ENCODE peak calls at places on chromosome 15, in eight cellular contexts. One of them, this sample, is unnamed.

GRCh38 chr15:82128401-82129143 is 82.8 kb upstream of the MEX3B start:
- DNase-seq in prostate gland: no peak
- DNase-seq in A673: no peak
- DNase-seq in thyroid gland: no peak
- DNase-seq in lower lobe of right lung: no peak
- DNase-seq in mammary epithelial cell: no peak
- DNase-seq in fibroblast of lung: peak; percentile 60
- DNase-seq in cardiac muscle cell: no peak
- DNase-seq in this sample: no peak

GRCh38 chr15:98548172-98548971 is 100.0 kb upstream of the IGF1R start:
- DNase-seq in prostate gland: peak; percentile 66
- DNase-seq in A673: peak; percentile 55
- DNase-seq in thyroid gland: peak; percentile 67
- DNase-seq in lower lobe of right lung: peak; percentile 82
- DNase-seq in mammary epithelial cell: peak; percentile 74
- DNase-seq in fibroblast of lung: peak; percentile 60
- DNase-seq in cardiac muscle cell: peak; percentile 76
- DNase-seq in this sample: peak; percentile 51

GRCh38 chr15:82789491-82789890 is 16.4 kb downstream of the FSD2 start:
- DNase-seq in prostate gland: no peak
- DNase-seq in A673: no peak
- DNase-seq in thyroid gland: no peak
- DNase-seq in lower lobe of right lung: no peak
- DNase-seq in mammary epithelial cell: peak; percentile 12
- DNase-seq in fibroblast of lung: peak; percentile 20
- DNase-seq in cardiac muscle cell: no peak
- DNase-seq in this sample: no peak

GRCh38 chr15:51833782-51834181 is 4.3 kb downstream of the TMOD3 start:
- DNase-seq in prostate gland: no peak
- DNase-seq in A673: no peak
- DNase-seq in thyroid gland: no peak
- DNase-seq in lower lobe of right lung: no peak
- DNase-seq in mammary epithelial cell: no peak
- DNase-seq in fibroblast of lung: no peak
- DNase-seq in cardiac muscle cell: no peak
- DNase-seq in this sample: no peak

GRCh38 chr15:36632196-36632595 is 52.8 kb downstream of the CDIN1 start:
- DNase-seq in prostate gland: no peak
- DNase-seq in A673: no peak
- DNase-seq in thyroid gland: no peak
- DNase-seq in lower lobe of right lung: no peak
- DNase-seq in mammary epithelial cell: peak; percentile 83
- DNase-seq in fibroblast of lung: peak; percentile 76
- DNase-seq in cardiac muscle cell: peak; percentile 20
- DNase-seq in this sample: no peak

GRCh38 chr15:100314809-100315400 is 26.9 kb downstream of the ADAMTS17 start:
- DNase-seq in prostate gland: no peak
- DNase-seq in A673: no peak
- DNase-seq in thyroid gland: no peak
- DNase-seq in lower lobe of right lung: no peak
- DNase-seq in mammary epithelial cell: no peak
- DNase-seq in fibroblast of lung: no peak
- DNase-seq in cardiac muscle cell: no peak
- DNase-seq in this sample: no peak

GRCh38 chr15:45187894-45188830 is at the start of gene SHF:
- DNase-seq in prostate gland: peak; percentile 59
- DNase-seq in A673: peak; percentile 83
- DNase-seq in thyroid gland: peak; percentile 62
- DNase-seq in lower lobe of right lung: no peak
- DNase-seq in mammary epithelial cell: no peak
- DNase-seq in fibroblast of lung: peak; percentile 50
- DNase-seq in cardiac muscle cell: peak; percentile 67
- DNase-seq in this sample: peak; percentile 84

GRCh38 chr15:38696120-38696727 is 131.6 kb upstream of the RASGRP1 start:
- DNase-seq in prostate gland: no peak
- DNase-seq in A673: no peak
- DNase-seq in thyroid gland: peak; percentile 2
- DNase-seq in lower lobe of right lung: no peak
- DNase-seq in mammary epithelial cell: peak; percentile 35
- DNase-seq in fibroblast of lung: peak; percentile 69
- DNase-seq in cardiac muscle cell: peak; percentile 35
- DNase-seq in this sample: peak; percentile 53

GRCh38 chr15:76147906-76148553 is 88.2 kb downstream of the TMEM266 start:
- DNase-seq in prostate gland: peak; percentile 54
- DNase-seq in A673: peak; percentile 57
- DNase-seq in thyroid gland: peak; percentile 51
- DNase-seq in lower lobe of right lung: no peak
- DNase-seq in mammary epithelial cell: peak; percentile 35
- DNase-seq in fibroblast of lung: no peak
- DNase-seq in cardiac muscle cell: peak; percentile 41
- DNase-seq in this sample: no peak

GRCh38 chr15:92645731-92646130 is 9.8 kb downstream of the FAM174B start:
- DNase-seq in prostate gland: no peak
- DNase-seq in A673: no peak
- DNase-seq in thyroid gland: no peak
- DNase-seq in lower lobe of right lung: no peak
- DNase-seq in mammary epithelial cell: no peak
- DNase-seq in fibroblast of lung: no peak
- DNase-seq in cardiac muscle cell: no peak
- DNase-seq in this sample: no peak

GRCh38 chr15:70853855-70854668 is at the start of gene LARP6:
- DNase-seq in prostate gland: peak; percentile 46
- DNase-seq in A673: peak; percentile 71
- DNase-seq in thyroid gland: peak; percentile 75
- DNase-seq in lower lobe of right lung: peak; percentile 46
- DNase-seq in mammary epithelial cell: peak; percentile 22
- DNase-seq in fibroblast of lung: peak; percentile 49
- DNase-seq in cardiac muscle cell: peak; percentile 62
- DNase-seq in this sample: peak; percentile 32

GRCh38 chr15:52369030-52369429 is 73.4 kb upstream of the MYO5C start:
- DNase-seq in prostate gland: no peak
- DNase-seq in A673: no peak
- DNase-seq in thyroid gland: no peak
- DNase-seq in lower lobe of right lung: no peak
- DNase-seq in mammary epithelial cell: no peak
- DNase-seq in fibroblast of lung: no peak
- DNase-seq in cardiac muscle cell: no peak
- DNase-seq in this sample: no peak

GRCh38 chr15:92306662-92307061 is 87.0 kb upstream of the ST8SIA2 start:
- DNase-seq in prostate gland: no peak
- DNase-seq in A673: peak; percentile 75
- DNase-seq in thyroid gland: no peak
- DNase-seq in lower lobe of right lung: no peak
- DNase-seq in mammary epithelial cell: peak; percentile 1
- DNase-seq in fibroblast of lung: peak; percentile 9
- DNase-seq in cardiac muscle cell: peak; percentile 0
- DNase-seq in this sample: no peak

GRCh38 chr15:79811406-79812405 is 85.1 kb downstream of the MTHFS start:
- DNase-seq in prostate gland: peak; percentile 86
- DNase-seq in A673: no peak
- DNase-seq in thyroid gland: peak; percentile 93
- DNase-seq in lower lobe of right lung: peak; percentile 65
- DNase-seq in mammary epithelial cell: peak; percentile 27
- DNase-seq in fibroblast of lung: peak; percentile 61
- DNase-seq in cardiac muscle cell: peak; percentile 94
- DNase-seq in this sample: peak; percentile 82

GRCh38 chr15:101709466-101709865 is 14.8 kb downstream of the TARS3 start:
- DNase-seq in prostate gland: no peak
- DNase-seq in A673: no peak
- DNase-seq in thyroid gland: no peak
- DNase-seq in lower lobe of right lung: no peak
- DNase-seq in mammary epithelial cell: no peak
- DNase-seq in fibroblast of lung: no peak
- DNase-seq in cardiac muscle cell: no peak
- DNase-seq in this sample: no peak

GRCh38 chr15:27686971-27687370 is 412.1 kb downstream of the OCA2 start:
- DNase-seq in prostate gland: no peak
- DNase-seq in A673: no peak
- DNase-seq in thyroid gland: no peak
- DNase-seq in lower lobe of right lung: no peak
- DNase-seq in mammary epithelial cell: no peak
- DNase-seq in fibroblast of lung: no peak
- DNase-seq in cardiac muscle cell: no peak
- DNase-seq in this sample: no peak

GRCh38 chr15:39287322-39288195 is 293.3 kb upstream of the THBS1 start:
- DNase-seq in prostate gland: no peak
- DNase-seq in A673: peak; percentile 5
- DNase-seq in thyroid gland: no peak
- DNase-seq in lower lobe of right lung: no peak
- DNase-seq in mammary epithelial cell: peak; percentile 84
- DNase-seq in fibroblast of lung: peak; percentile 74
- DNase-seq in cardiac muscle cell: no peak
- DNase-seq in this sample: no peak

GRCh38 chr15:58348095-58348812 is 83.5 kb upstream of the LIPC start:
- DNase-seq in prostate gland: no peak
- DNase-seq in A673: no peak
- DNase-seq in thyroid gland: no peak
- DNase-seq in lower lobe of right lung: no peak
- DNase-seq in mammary epithelial cell: no peak
- DNase-seq in fibroblast of lung: no peak
- DNase-seq in cardiac muscle cell: no peak
- DNase-seq in this sample: no peak

GRCh38 chr15:28082891-28083688 is 16.0 kb downstream of the OCA2 start:
- DNase-seq in prostate gland: no peak
- DNase-seq in A673: no peak
- DNase-seq in thyroid gland: no peak
- DNase-seq in lower lobe of right lung: no peak
- DNase-seq in mammary epithelial cell: no peak
- DNase-seq in fibroblast of lung: no peak
- DNase-seq in cardiac muscle cell: no peak
- DNase-seq in this sample: no peak

GRCh38 chr15:20652914-20653313 is 111.3 kb upstream of the GOLGA6L6 start:
- DNase-seq in prostate gland: no peak
- DNase-seq in A673: no peak
- DNase-seq in thyroid gland: no peak
- DNase-seq in lower lobe of right lung: no peak
- DNase-seq in mammary epithelial cell: no peak
- DNase-seq in fibroblast of lung: no peak
- DNase-seq in cardiac muscle cell: no peak
- DNase-seq in this sample: no peak

GRCh38 chr15:65550681-65551098 is 20.4 kb downstream of the HACD3 start:
- DNase-seq in prostate gland: no peak
- DNase-seq in A673: no peak
- DNase-seq in thyroid gland: no peak
- DNase-seq in lower lobe of right lung: no peak
- DNase-seq in mammary epithelial cell: peak; percentile 16
- DNase-seq in fibroblast of lung: peak; percentile 82
- DNase-seq in cardiac muscle cell: peak; percentile 34
- DNase-seq in this sample: no peak

GRCh38 chr15:89665449-89666146 is 10.3 kb upstream of the KIF7 start:
- DNase-seq in prostate gland: peak; percentile 18
- DNase-seq in A673: peak; percentile 13
- DNase-seq in thyroid gland: peak; percentile 50
- DNase-seq in lower lobe of right lung: peak; percentile 73
- DNase-seq in mammary epithelial cell: no peak
- DNase-seq in fibroblast of lung: peak; percentile 71
- DNase-seq in cardiac muscle cell: peak; percentile 73
- DNase-seq in this sample: peak; percentile 53
- H3K27me3 ChIP-seq in prostate gland: no peaks in the 10 kb centered on the region
- H3K27me3 ChIP-seq in A673: peaks cover 10% of the 10 kb centered on the region
- H3K27me3 ChIP-seq in thyroid gland: no peaks in the 10 kb centered on the region
- H3K27me3 ChIP-seq in lower lobe of right lung: no peaks in the 10 kb centered on the region
- H3K27me3 ChIP-seq in mammary epithelial cell: no peaks in the 10 kb centered on the region
- H3K27me3 ChIP-seq in fibroblast of lung: no peaks in the 10 kb centered on the region
- H3K27me3 ChIP-seq in cardiac muscle cell: no peaks in the 10 kb centered on the region
- H3K27me3 ChIP-seq in this sample: no peaks in the 10 kb centered on the region

GRCh38 chr15:77649019-77649418 is 16.3 kb upstream of the LINGO1 start:
- DNase-seq in prostate gland: peak; percentile 44
- DNase-seq in A673: no peak
- DNase-seq in thyroid gland: no peak
- DNase-seq in lower lobe of right lung: no peak
- DNase-seq in mammary epithelial cell: no peak
- DNase-seq in fibroblast of lung: no peak
- DNase-seq in cardiac muscle cell: no peak
- DNase-seq in this sample: no peak
- H3K4me3 ChIP-seq in prostate gland: no peak overlapping the region
- H3K4me3 ChIP-seq in A673: no peak overlapping the region
- H3K4me3 ChIP-seq in thyroid gland: no peak overlapping the region
- H3K4me3 ChIP-seq in lower lobe of right lung: no peak overlapping the region
- H3K4me3 ChIP-seq in mammary epithelial cell: no peak overlapping the region
- H3K4me3 ChIP-seq in fibroblast of lung: no peak overlapping the region
- H3K4me3 ChIP-seq in cardiac muscle cell: no peak overlapping the region
- H3K4me3 ChIP-seq in this sample: no peak overlapping the region

GRCh38 chr15:66765478-66766281 is 63.6 kb downstream of the SMAD6 start:
- DNase-seq in prostate gland: peak; percentile 90
- DNase-seq in A673: peak; percentile 97
- DNase-seq in thyroid gland: peak; percentile 65
- DNase-seq in lower lobe of right lung: peak; percentile 88
- DNase-seq in mammary epithelial cell: peak; percentile 86
- DNase-seq in fibroblast of lung: peak; percentile 77
- DNase-seq in cardiac muscle cell: peak; percentile 46
- DNase-seq in this sample: peak; percentile 64
- H3K4me1 ChIP-seq in prostate gland: peaks cover 36% of the 10 kb centered on the region
- H3K4me1 ChIP-seq in A673: peaks cover 77% of the 10 kb centered on the region
- H3K4me1 ChIP-seq in thyroid gland: peaks cover 84% of the 10 kb centered on the region
- H3K4me1 ChIP-seq in lower lobe of right lung: peaks cover 99% of the 10 kb centered on the region
- H3K4me1 ChIP-seq in mammary epithelial cell: peaks cover 46% of the 10 kb centered on the region
- H3K4me1 ChIP-seq in fibroblast of lung: peaks cover 35% of the 10 kb centered on the region
- H3K4me1 ChIP-seq in cardiac muscle cell: peaks cover 75% of the 10 kb centered on the region
- H3K4me1 ChIP-seq in this sample: peaks cover 14% of the 10 kb centered on the region

GRCh38 chr15:66587020-66587419 is 21.2 kb upstream of the LCTL start:
- DNase-seq in prostate gland: no peak
- DNase-seq in A673: no peak
- DNase-seq in thyroid gland: no peak
- DNase-seq in lower lobe of right lung: no peak
- DNase-seq in mammary epithelial cell: no peak
- DNase-seq in fibroblast of lung: no peak
- DNase-seq in cardiac muscle cell: no peak
- DNase-seq in this sample: no peak
- H3K27me3 ChIP-seq in prostate gland: no peaks in the 10 kb centered on the region
- H3K27me3 ChIP-seq in A673: no peaks in the 10 kb centered on the region
- H3K27me3 ChIP-seq in thyroid gland: no peaks in the 10 kb centered on the region
- H3K27me3 ChIP-seq in lower lobe of right lung: no peaks in the 10 kb centered on the region
- H3K27me3 ChIP-seq in mammary epithelial cell: peaks cover 2% of the 10 kb centered on the region
- H3K27me3 ChIP-seq in fibroblast of lung: peaks cover 28% of the 10 kb centered on the region
- H3K27me3 ChIP-seq in cardiac muscle cell: no peaks in the 10 kb centered on the region
- H3K27me3 ChIP-seq in this sample: peaks cover 16% of the 10 kb centered on the region

DNA sequence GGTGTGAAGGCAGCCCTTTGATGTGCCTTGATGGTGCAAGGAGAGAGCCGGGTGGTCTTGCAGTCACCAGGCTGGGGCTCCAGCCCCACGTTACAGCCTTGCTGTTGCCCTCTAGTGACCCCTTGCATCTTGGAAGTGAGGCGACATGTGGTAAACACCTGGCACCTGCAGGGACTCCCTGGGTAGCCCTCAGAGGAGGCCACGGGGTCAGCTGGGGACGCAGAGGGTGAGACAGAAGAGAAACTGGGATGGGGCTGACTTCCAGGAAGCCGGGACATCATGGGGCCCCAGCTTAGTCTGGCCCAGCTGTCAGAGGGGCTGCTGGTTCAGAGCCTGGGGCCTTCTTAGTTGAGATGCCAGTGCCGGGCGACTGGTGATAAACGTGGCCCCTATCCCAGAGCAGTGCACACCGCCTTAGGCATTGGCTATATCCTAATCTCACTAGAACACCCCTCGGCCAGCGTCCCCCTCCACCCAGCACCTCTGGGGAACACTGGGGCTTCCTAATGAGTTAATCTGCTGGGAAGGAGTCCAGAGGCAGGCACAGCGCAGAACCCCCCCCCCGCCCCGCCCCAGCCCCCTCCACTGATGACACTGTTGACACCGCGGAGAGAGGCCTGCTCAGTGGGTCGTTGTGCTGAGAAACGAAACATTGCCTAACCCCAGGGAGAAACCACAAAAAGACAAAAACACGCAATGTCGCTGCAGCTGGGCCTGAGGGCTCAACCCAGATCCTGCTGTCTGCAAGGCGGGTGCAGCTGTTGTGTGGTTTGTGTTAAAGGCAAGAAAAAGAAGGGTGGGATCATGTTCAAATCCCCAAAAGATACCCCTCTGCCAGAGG is 60.5 kb upstream of the KLF13 start:
- DNase-seq in prostate gland: peak; percentile 7
- DNase-seq in A673: no peak
- DNase-seq in thyroid gland: no peak
- DNase-seq in lower lobe of right lung: peak; percentile 72
- DNase-seq in mammary epithelial cell: no peak
- DNase-seq in fibroblast of lung: no peak
- DNase-seq in cardiac muscle cell: peak; percentile 62
- DNase-seq in this sample: peak; percentile 41
- H3K4me3 ChIP-seq in prostate gland: no peak overlapping the region
- H3K4me3 ChIP-seq in A673: no peak overlapping the region
- H3K4me3 ChIP-seq in thyroid gland: no peak overlapping the region
- H3K4me3 ChIP-seq in lower lobe of right lung: no peak overlapping the region
- H3K4me3 ChIP-seq in mammary epithelial cell: no peak overlapping the region
- H3K4me3 ChIP-seq in fibroblast of lung: no peak overlapping the region
- H3K4me3 ChIP-seq in cardiac muscle cell: no peak overlapping the region
- H3K4me3 ChIP-seq in this sample: no peak overlapping the region

This sample was measured in adrenal gland.